ENCODE peak calls at places on chromosome 18, in ten cellular contexts. One of them, this sample, is unnamed. For H3K9me3, the result is how much of the 10 kb centered on the place peaks cover.

GRCh38 chr18:58316400-58316942 is 272.4 kb downstream of the NEDD4L start:
- DNase-seq in GM23248: no peak
- DNase-seq in sigmoid colon: no peak
- DNase-seq in stomach: no peak
- DNase-seq in transverse colon: no peak
- DNase-seq in cardiac muscle cell: no peak
- DNase-seq in CD8-positive, alpha-beta T cell: no peak
- DNase-seq in BE2C: no peak
- DNase-seq in right cardiac atrium: no peak
- DNase-seq in spleen: no peak
- DNase-seq in this sample: no peak

GRCh38 chr18:48994926-48995835 is 44.4 kb upstream of the SMAD7 start:
- DNase-seq in GM23248: no peak
- DNase-seq in spleen: no peak
- DNase-seq in stomach: no peak
- DNase-seq in right cardiac atrium: no peak
- DNase-seq in CD8-positive, alpha-beta T cell: no peak
- DNase-seq in sigmoid colon: no peak
- DNase-seq in transverse colon: no peak
- DNase-seq in BE2C: no peak
- DNase-seq in cardiac muscle cell: no peak
- DNase-seq in this sample: no peak

GRCh38 chr18:48546411-48546810 is 7.6 kb downstream of the CTIF start:
- DNase-seq in stomach: no peak
- DNase-seq in CD8-positive, alpha-beta T cell: no peak
- DNase-seq in sigmoid colon: no peak
- DNase-seq in BE2C: no peak
- DNase-seq in transverse colon: no peak
- DNase-seq in GM23248: peak
- DNase-seq in spleen: no peak
- DNase-seq in cardiac muscle cell: peak
- DNase-seq in right cardiac atrium: no peak
- DNase-seq in this sample: no peak

GRCh38 chr18:5196253-5197031 is 615 bp downstream of the AKAIN1 start:
- DNase-seq in right cardiac atrium: no peak
- DNase-seq in BE2C: no peak
- DNase-seq in cardiac muscle cell: no peak
- DNase-seq in stomach: no peak
- DNase-seq in GM23248: no peak
- DNase-seq in CD8-positive, alpha-beta T cell: no peak
- DNase-seq in sigmoid colon: no peak
- DNase-seq in transverse colon: no peak
- DNase-seq in spleen: no peak
- DNase-seq in this sample: no peak

GRCh38 chr18:70781860-70782453 is 493.1 kb downstream of the SOCS6 start:
- DNase-seq in right cardiac atrium: peak
- DNase-seq in BE2C: peak
- DNase-seq in transverse colon: peak
- DNase-seq in CD8-positive, alpha-beta T cell: peak
- DNase-seq in stomach: peak
- DNase-seq in sigmoid colon: no peak
- DNase-seq in cardiac muscle cell: peak
- DNase-seq in spleen: no peak
- DNase-seq in GM23248: peak
- DNase-seq in this sample: no peak

GRCh38 chr18:45521777-45522176 is 93.5 kb upstream of the SLC14A2 start:
- DNase-seq in CD8-positive, alpha-beta T cell: no peak
- DNase-seq in spleen: no peak
- DNase-seq in right cardiac atrium: peak
- DNase-seq in transverse colon: no peak
- DNase-seq in cardiac muscle cell: peak
- DNase-seq in sigmoid colon: no peak
- DNase-seq in stomach: no peak
- DNase-seq in BE2C: no peak
- DNase-seq in GM23248: peak
- DNase-seq in this sample: no peak

GRCh38 chr18:35962320-35962719 is 10.2 kb upstream of the RMP24 start:
- DNase-seq in CD8-positive, alpha-beta T cell: no peak
- DNase-seq in BE2C: no peak
- DNase-seq in sigmoid colon: no peak
- DNase-seq in GM23248: no peak
- DNase-seq in transverse colon: no peak
- DNase-seq in spleen: no peak
- DNase-seq in stomach: no peak
- DNase-seq in cardiac muscle cell: no peak
- DNase-seq in right cardiac atrium: no peak
- DNase-seq in this sample: no peak

GRCh38 chr18:67520276-67521035 is 3.9 kb upstream of the DSEL start:
- DNase-seq in transverse colon: no peak
- DNase-seq in sigmoid colon: peak
- DNase-seq in BE2C: no peak
- DNase-seq in stomach: no peak
- DNase-seq in CD8-positive, alpha-beta T cell: no peak
- DNase-seq in cardiac muscle cell: peak
- DNase-seq in spleen: no peak
- DNase-seq in right cardiac atrium: no peak
- DNase-seq in GM23248: peak
- DNase-seq in this sample: no peak

GRCh38 chr18:54777118-54777791 is 51.0 kb upstream of the RAB27B start:
- DNase-seq in stomach: no peak
- DNase-seq in CD8-positive, alpha-beta T cell: no peak
- DNase-seq in cardiac muscle cell: no peak
- DNase-seq in sigmoid colon: no peak
- DNase-seq in GM23248: no peak
- DNase-seq in transverse colon: no peak
- DNase-seq in right cardiac atrium: no peak
- DNase-seq in BE2C: no peak
- DNase-seq in spleen: no peak
- DNase-seq in this sample: no peak

GRCh38 chr18:36724169-36724568 is 104.6 kb downstream of the TPGS2 start:
- DNase-seq in sigmoid colon: no peak
- DNase-seq in CD8-positive, alpha-beta T cell: no peak
- DNase-seq in transverse colon: no peak
- DNase-seq in stomach: no peak
- DNase-seq in GM23248: no peak
- DNase-seq in cardiac muscle cell: no peak
- DNase-seq in spleen: no peak
- DNase-seq in right cardiac atrium: no peak
- DNase-seq in BE2C: no peak
- DNase-seq in this sample: no peak

GRCh38 chr18:48208432-48208948 is 200.7 kb downstream of the ZBTB7C start:
- DNase-seq in GM23248: no peak
- DNase-seq in transverse colon: no peak
- DNase-seq in spleen: no peak
- DNase-seq in CD8-positive, alpha-beta T cell: no peak
- DNase-seq in sigmoid colon: no peak
- DNase-seq in BE2C: no peak
- DNase-seq in cardiac muscle cell: no peak
- DNase-seq in right cardiac atrium: no peak
- DNase-seq in stomach: no peak
- DNase-seq in this sample: no peak

GRCh38 chr18:53527365-53527764 is 697.1 kb downstream of the MBD2 start:
- DNase-seq in BE2C: no peak
- DNase-seq in GM23248: no peak
- DNase-seq in transverse colon: no peak
- DNase-seq in sigmoid colon: no peak
- DNase-seq in spleen: no peak
- DNase-seq in CD8-positive, alpha-beta T cell: no peak
- DNase-seq in cardiac muscle cell: no peak
- DNase-seq in stomach: no peak
- DNase-seq in right cardiac atrium: no peak
- DNase-seq in this sample: no peak

GRCh38 chr18:58668897-58669296 is 2.4 kb upstream of the MALT1 start:
- DNase-seq in BE2C: no peak
- DNase-seq in stomach: no peak
- DNase-seq in right cardiac atrium: no peak
- DNase-seq in sigmoid colon: no peak
- DNase-seq in spleen: no peak
- DNase-seq in CD8-positive, alpha-beta T cell: no peak
- DNase-seq in transverse colon: no peak
- DNase-seq in cardiac muscle cell: no peak
- DNase-seq in GM23248: peak
- DNase-seq in this sample: no peak

GRCh38 chr18:68759308-68759707 is 38.6 kb upstream of the CCDC102B start:
- DNase-seq in sigmoid colon: no peak
- DNase-seq in CD8-positive, alpha-beta T cell: no peak
- DNase-seq in GM23248: no peak
- DNase-seq in BE2C: no peak
- DNase-seq in stomach: no peak
- DNase-seq in transverse colon: no peak
- DNase-seq in cardiac muscle cell: no peak
- DNase-seq in right cardiac atrium: no peak
- DNase-seq in spleen: no peak
- DNase-seq in this sample: no peak

GRCh38 chr18:69580107-69580506 is 179.4 kb downstream of the DOK6 start:
- DNase-seq in GM23248: peak
- DNase-seq in stomach: no peak
- DNase-seq in cardiac muscle cell: peak
- DNase-seq in right cardiac atrium: no peak
- DNase-seq in sigmoid colon: no peak
- DNase-seq in CD8-positive, alpha-beta T cell: no peak
- DNase-seq in BE2C: no peak
- DNase-seq in spleen: no peak
- DNase-seq in transverse colon: no peak
- DNase-seq in this sample: no peak

GRCh38 chr18:3660719-3661118 is 210.7 kb downstream of the TGIF1 start:
- DNase-seq in GM23248: no peak
- DNase-seq in stomach: no peak
- DNase-seq in cardiac muscle cell: peak
- DNase-seq in sigmoid colon: no peak
- DNase-seq in BE2C: no peak
- DNase-seq in spleen: no peak
- DNase-seq in right cardiac atrium: no peak
- DNase-seq in transverse colon: no peak
- DNase-seq in CD8-positive, alpha-beta T cell: no peak
- DNase-seq in this sample: no peak

GRCh38 chr18:36610716-36611115 is 218.1 kb downstream of the TPGS2 start:
- DNase-seq in spleen: no peak
- DNase-seq in stomach: no peak
- DNase-seq in right cardiac atrium: no peak
- DNase-seq in sigmoid colon: no peak
- DNase-seq in GM23248: no peak
- DNase-seq in BE2C: no peak
- DNase-seq in cardiac muscle cell: peak
- DNase-seq in CD8-positive, alpha-beta T cell: no peak
- DNase-seq in transverse colon: no peak
- DNase-seq in this sample: no peak

GRCh38 chr18:79449551-79450288 is 54.0 kb downstream of the NFATC1 start:
- DNase-seq in sigmoid colon: no peak
- DNase-seq in cardiac muscle cell: no peak
- DNase-seq in right cardiac atrium: no peak
- DNase-seq in BE2C: no peak
- DNase-seq in spleen: no peak
- DNase-seq in CD8-positive, alpha-beta T cell: no peak
- DNase-seq in GM23248: no peak
- DNase-seq in stomach: no peak
- DNase-seq in transverse colon: no peak
- DNase-seq in this sample: no peak
- H3K9me3 ChIP-seq in sigmoid colon: under half
- H3K9me3 ChIP-seq in cardiac muscle cell: under half
- H3K9me3 ChIP-seq in right cardiac atrium: under half
- H3K9me3 ChIP-seq in BE2C: under half
- H3K9me3 ChIP-seq in spleen: under half
- H3K9me3 ChIP-seq in CD8-positive, alpha-beta T cell: under half
- H3K9me3 ChIP-seq in GM23248: under half
- H3K9me3 ChIP-seq in stomach: under half
- H3K9me3 ChIP-seq in transverse colon: under half
- H3K9me3 ChIP-seq in this sample: under half

GRCh38 chr18:78876868-78877267 is 102.8 kb upstream of the SALL3 start:
- DNase-seq in GM23248: no peak
- DNase-seq in stomach: no peak
- DNase-seq in CD8-positive, alpha-beta T cell: no peak
- DNase-seq in sigmoid colon: no peak
- DNase-seq in spleen: no peak
- DNase-seq in cardiac muscle cell: no peak
- DNase-seq in right cardiac atrium: no peak
- DNase-seq in BE2C: no peak
- DNase-seq in transverse colon: no peak
- DNase-seq in this sample: no peak
- H3K9me3 ChIP-seq in GM23248: under half
- H3K9me3 ChIP-seq in stomach: under half
- H3K9me3 ChIP-seq in CD8-positive, alpha-beta T cell: under half
- H3K9me3 ChIP-seq in sigmoid colon: under half
- H3K9me3 ChIP-seq in spleen: under half
- H3K9me3 ChIP-seq in cardiac muscle cell: under half
- H3K9me3 ChIP-seq in right cardiac atrium: under half
- H3K9me3 ChIP-seq in BE2C: under half
- H3K9me3 ChIP-seq in transverse colon: under half
- H3K9me3 ChIP-seq in this sample: under half

GRCh38 chr18:55934801-55935200 is 346.8 kb upstream of the TCF4 start:
- DNase-seq in spleen: no peak
- DNase-seq in BE2C: no peak
- DNase-seq in stomach: no peak
- DNase-seq in sigmoid colon: no peak
- DNase-seq in cardiac muscle cell: no peak
- DNase-seq in CD8-positive, alpha-beta T cell: no peak
- DNase-seq in transverse colon: no peak
- DNase-seq in right cardiac atrium: no peak
- DNase-seq in GM23248: no peak
- DNase-seq in this sample: no peak
- H3K9me3 ChIP-seq in spleen: under half
- H3K9me3 ChIP-seq in BE2C: under half
- H3K9me3 ChIP-seq in stomach: under half
- H3K9me3 ChIP-seq in sigmoid colon: under half
- H3K9me3 ChIP-seq in cardiac muscle cell: under half
- H3K9me3 ChIP-seq in CD8-positive, alpha-beta T cell: under half
- H3K9me3 ChIP-seq in transverse colon: under half
- H3K9me3 ChIP-seq in right cardiac atrium: under half
- H3K9me3 ChIP-seq in GM23248: under half
- H3K9me3 ChIP-seq in this sample: under half

GRCh38 chr18:38459086-38459485 is 893.5 kb upstream of the CELF4 start:
- DNase-seq in cardiac muscle cell: no peak
- DNase-seq in GM23248: no peak
- DNase-seq in CD8-positive, alpha-beta T cell: no peak
- DNase-seq in transverse colon: no peak
- DNase-seq in sigmoid colon: no peak
- DNase-seq in BE2C: no peak
- DNase-seq in spleen: no peak
- DNase-seq in stomach: no peak
- DNase-seq in right cardiac atrium: peak
- DNase-seq in this sample: no peak

GRCh38 chr18:38458673-38459072 is 893.1 kb upstream of the CELF4 start:
- DNase-seq in stomach: no peak
- DNase-seq in spleen: no peak
- DNase-seq in CD8-positive, alpha-beta T cell: no peak
- DNase-seq in right cardiac atrium: no peak
- DNase-seq in sigmoid colon: no peak
- DNase-seq in cardiac muscle cell: no peak
- DNase-seq in GM23248: no peak
- DNase-seq in BE2C: no peak
- DNase-seq in transverse colon: no peak
- DNase-seq in this sample: no peak

GRCh38 chr18:38459595-38459994 is 894.0 kb upstream of the CELF4 start:
- DNase-seq in right cardiac atrium: no peak
- DNase-seq in sigmoid colon: no peak
- DNase-seq in transverse colon: no peak
- DNase-seq in spleen: no peak
- DNase-seq in CD8-positive, alpha-beta T cell: no peak
- DNase-seq in BE2C: no peak
- DNase-seq in cardiac muscle cell: no peak
- DNase-seq in GM23248: no peak
- DNase-seq in stomach: no peak
- DNase-seq in this sample: no peak

GRCh38 chr18:38464024-38464423 is 898.4 kb upstream of the CELF4 start:
- DNase-seq in sigmoid colon: no peak
- DNase-seq in right cardiac atrium: no peak
- DNase-seq in transverse colon: no peak
- DNase-seq in CD8-positive, alpha-beta T cell: no peak
- DNase-seq in stomach: no peak
- DNase-seq in BE2C: no peak
- DNase-seq in spleen: no peak
- DNase-seq in GM23248: no peak
- DNase-seq in cardiac muscle cell: no peak
- DNase-seq in this sample: no peak

GRCh38 chr18:38460657-38461056 is 895.1 kb upstream of the CELF4 start:
- DNase-seq in stomach: no peak
- DNase-seq in GM23248: no peak
- DNase-seq in transverse colon: no peak
- DNase-seq in right cardiac atrium: no peak
- DNase-seq in sigmoid colon: no peak
- DNase-seq in spleen: no peak
- DNase-seq in CD8-positive, alpha-beta T cell: no peak
- DNase-seq in BE2C: no peak
- DNase-seq in cardiac muscle cell: no peak
- DNase-seq in this sample: no peak
- H3K9me3 ChIP-seq in stomach: under half
- H3K9me3 ChIP-seq in GM23248: under half
- H3K9me3 ChIP-seq in transverse colon: under half
- H3K9me3 ChIP-seq in right cardiac atrium: under half
- H3K9me3 ChIP-seq in sigmoid colon: under half
- H3K9me3 ChIP-seq in spleen: under half
- H3K9me3 ChIP-seq in CD8-positive, alpha-beta T cell: under half
- H3K9me3 ChIP-seq in BE2C: under half
- H3K9me3 ChIP-seq in cardiac muscle cell: under half
- H3K9me3 ChIP-seq in this sample: under half